ENCODE peak calls at places on chromosomes 3 and 15, in nine cellular contexts. Q is breast epithelium, M is cardiac fibroblast, F is mucosa of descending colon, C is Peyer's patch, Y is GM13977, J is upper lobe of left lung, T is PC-9, K is H9. A is an unnamed sample.

GRCh38 chr15:97235285-97235985 is 725.1 kb upstream of the ARRDC4 start:
- DNase-seq in T (no peak), J (peak), C (no peak), K (peak), Q (no peak), M (peak), Y (peak), F (peak), A (no peak)

GRCh38 chr3:43892535-43892934 is 201.8 kb downstream of the ABHD5 start:
- DNase-seq in J (no peak), F (no peak), Q (no peak), C (no peak), Y (peak), T (no peak), M (no peak), K (no peak), A (peak)

GRCh38 chr3:152595975-152596832 is 238.7 kb upstream of the P2RY1 start:
- DNase-seq in C (no peak), K (no peak), J (no peak), F (peak), Q (no peak), M (peak), T (no peak), Y (peak), A (peak)

GRCh38 chr15:68578175-68578959 is 426 bp upstream of the CORO2B start:
- DNase-seq in Y (peak), C (peak), F (peak), M (peak), T (no peak), Q (peak), J (peak), K (peak), A (no peak)

GRCh38 chr3:64863811-64864210 is 176.0 kb upstream of the ADAMTS9 start:
- DNase-seq in Y (no peak), Q (no peak), M (no peak), F (no peak), J (no peak), K (no peak), T (no peak), C (no peak), A (no peak)

GRCh38 chr3:81778678-81779182 is 17.3 kb upstream of the GBE1 start:
- DNase-seq in Q (no peak), C (no peak), K (no peak), M (peak), Y (no peak), J (no peak), T (no peak), F (no peak), A (no peak)

GRCh38 chr15:32824777-32825176 is 107.0 kb downstream of the GREM1 start:
- DNase-seq in K (no peak), J (no peak), Y (no peak), T (peak), C (no peak), Q (no peak), M (peak), F (no peak), A (no peak)

GRCh38 chr15:83709246-83709645 is 55.3 kb downstream of the ADAMTSL3 start:
- DNase-seq in K (no peak), M (peak), C (no peak), J (no peak), F (no peak), Y (no peak), T (no peak), Q (no peak), A (no peak)

GRCh38 chr15:91867581-91868026 is 14.1 kb downstream of the SLCO3A1 start:
- DNase-seq in Q (peak), F (peak), M (peak), T (peak), J (peak), C (peak), K (peak), Y (no peak), A (no peak)

GRCh38 chr3:171260899-171261298 is 199.3 kb downstream of the TNIK start:
- DNase-seq in K (no peak), F (no peak), M (no peak), C (no peak), Y (no peak), Q (no peak), J (no peak), T (peak), A (no peak)

GRCh38 chr15:74537736-74538135 is 3.3 kb upstream of the ARID3B start:
- DNase-seq in M (no peak), Y (no peak), Q (no peak), K (no peak), J (no peak), C (no peak), T (no peak), F (no peak), A (no peak)

GRCh38 chr3:197248341-197248740 is 50.1 kb downstream of the DLG1 start:
- DNase-seq in Y (no peak), Q (no peak), T (no peak), C (no peak), M (no peak), K (no peak), F (no peak), J (no peak), A (no peak)

GRCh38 chr15:68407886-68408500 is 24.0 kb downstream of the ITGA11 start:
- DNase-seq in Q (no peak), M (no peak), C (no peak), T (no peak), K (peak), J (no peak), Y (no peak), F (no peak), A (no peak)

GRCh38 chr3:131957511-131957910 is 77.3 kb downstream of the CPNE4 start:
- DNase-seq in F (no peak), Q (no peak), C (no peak), J (no peak), K (no peak), M (no peak), Y (no peak), T (no peak), A (no peak)

GRCh38 chr3:64214002-64214696 is 11.1 kb downstream of the PRICKLE2 start:
- DNase-seq in F (peak), M (peak), C (peak), T (no peak), Q (peak), J (no peak), Y (no peak), K (no peak), A (no peak)

GRCh38 chr3:188283347-188283746 is 129.4 kb downstream of the LPP start:
- DNase-seq in M (peak), F (no peak), T (no peak), K (no peak), J (no peak), Q (no peak), C (no peak), Y (no peak), A (no peak)

GRCh38 chr3:16265455-16265786 is 409 bp downstream of the OXNAD1 start:
- DNase-seq in J (no peak), K (no peak), Q (no peak), M (no peak), C (no peak), Y (no peak), F (no peak), T (no peak), A (no peak)

GRCh38 chr3:195704433-195704999 is 16.3 kb upstream of the MUC20 start:
- DNase-seq in C (peak), J (no peak), K (no peak), M (no peak), Y (no peak), T (peak), F (no peak), Q (no peak), A (no peak)

GRCh38 chr3:29919551-29919950 is 638.7 kb downstream of the RBMS3 start:
- DNase-seq in C (no peak), M (no peak), K (no peak), J (no peak), Q (no peak), Y (no peak), T (no peak), F (no peak), A (no peak)

GRCh38 chr15:39171944-39172368 is 408.9 kb upstream of the THBS1 start:
- DNase-seq in T (peak), F (no peak), K (peak), M (peak), Q (peak), Y (no peak), C (no peak), J (peak), A (no peak)

GRCh38 chr3:162489853-162490252 is 993.2 kb downstream of the OTOL1 start:
- DNase-seq in J (no peak), M (no peak), C (no peak), Y (no peak), Q (no peak), K (no peak), T (no peak), F (no peak), A (no peak)
- TF ChIP-seq CTCF in J (no peak), M (no peak), C (no peak), Y (no peak), Q (no peak), K (peak), T (no peak), F (no peak), A (no peak)

DNA sequence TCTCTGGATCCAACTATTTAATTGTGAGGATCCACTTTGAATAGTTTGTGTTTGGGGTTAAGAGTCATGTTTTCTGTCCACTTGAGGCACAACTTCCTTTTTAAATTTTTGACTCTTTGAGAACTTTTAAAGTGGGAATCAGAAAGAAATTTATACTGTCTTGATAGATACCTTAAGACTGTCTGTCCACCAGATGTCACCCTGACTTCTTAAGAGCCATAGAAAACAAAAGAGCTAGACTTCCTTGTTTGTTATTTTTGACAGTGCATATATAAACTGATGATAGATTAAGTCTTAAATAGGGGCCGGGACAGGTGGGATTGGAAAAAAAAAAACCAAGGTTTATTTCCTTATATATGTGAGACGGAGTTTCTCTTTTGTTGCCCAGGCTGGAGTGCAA is 52.1 kb upstream of the WDR72 start:
- DNase-seq in Y (no peak), M (peak), Q (no peak), T (no peak), K (no peak), F (no peak), C (no peak), J (no peak), A (no peak)
- TF ChIP-seq CTCF in Y (no peak), M (no peak), Q (no peak), T (no peak), K (peak), F (no peak), C (no peak), J (no peak), A (no peak)

GRCh38 chr3:62667714-62668113 is 207.5 kb downstream of the CADPS start:
- DNase-seq in Q (no peak), K (peak), F (no peak), T (no peak), Y (no peak), J (no peak), C (no peak), M (no peak), A (no peak)
- TF ChIP-seq CTCF in Q (no peak), K (peak), F (no peak), T (no peak), Y (no peak), J (no peak), C (no peak), M (no peak), A (peak)

GRCh38 chr15:40440300-40441011 is at the start of gene BAHD1:
- DNase-seq in M (peak), J (peak), C (peak), T (peak), K (peak), Q (peak), Y (peak), F (peak), A (peak)

GRCh38 chr15:40439461-40440299 is 1.1 kb upstream of the BAHD1 start:
- DNase-seq in J (peak), Q (peak), M (no peak), F (peak), T (peak), Y (peak), C (peak), K (peak), A (no peak)

GRCh38 chr15:40443255-40443654 is 2.5 kb downstream of the BAHD1 start:
- DNase-seq in Q (no peak), T (no peak), K (no peak), F (no peak), C (peak), J (peak), Y (no peak), M (no peak), A (no peak)

GRCh38 chr15:40441736-40442531 is 1.2 kb downstream of the BAHD1 start:
- DNase-seq in Y (peak), J (no peak), K (no peak), Q (no peak), M (no peak), T (no peak), F (peak), C (peak), A (no peak)

DNA sequence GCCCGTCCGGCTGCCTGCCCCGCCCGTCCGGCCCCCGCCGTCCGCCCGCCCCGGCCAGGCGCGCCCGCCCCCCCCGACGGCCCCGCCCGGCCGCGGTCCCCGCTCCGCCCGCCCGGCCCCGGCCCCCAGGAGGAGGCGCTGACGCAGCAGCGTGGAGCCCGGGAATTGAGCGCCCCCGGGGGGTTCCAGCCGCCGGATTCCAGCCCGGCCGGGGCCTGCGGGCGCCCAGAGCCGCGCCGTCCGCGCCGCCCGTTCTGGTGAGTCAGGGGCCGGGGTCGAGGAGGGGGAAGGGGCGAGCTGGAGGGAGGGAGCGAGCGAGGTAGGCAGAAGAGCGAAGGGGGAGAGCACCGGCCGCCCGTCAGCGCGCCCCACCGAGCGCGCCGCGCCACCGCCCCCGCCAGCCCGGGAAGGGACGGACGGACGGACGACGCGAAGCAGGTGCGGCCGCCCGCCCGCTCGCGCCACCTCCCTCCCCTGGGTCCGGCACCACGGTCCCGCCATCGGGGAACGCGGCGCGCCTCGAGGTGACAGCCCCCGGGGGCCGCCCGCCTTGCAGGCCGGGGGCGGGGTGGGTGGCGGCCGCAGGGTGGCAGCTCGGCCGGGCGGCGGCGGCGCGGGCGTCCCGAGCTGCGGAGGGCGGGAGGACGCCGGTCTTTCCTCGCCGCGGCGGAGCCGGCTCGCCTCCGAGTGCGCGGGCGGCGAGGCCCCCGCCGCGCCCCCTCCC is 421 bp downstream of the BAHD1 start:
- DNase-seq in T (no peak), K (no peak), Y (peak), C (no peak), F (no peak), M (no peak), J (no peak), Q (no peak), A (no peak)
- TF ChIP-seq CTCF in T (no peak), K (no peak), Y (peak), C (peak), F (no peak), M (no peak), J (peak), Q (no peak), A (no peak)

GRCh38 chr3:100260081-100260684 is 609 bp upstream of the TBC1D23 start:
- DNase-seq in K (peak), C (no peak), Y (no peak), Q (peak), J (no peak), T (peak), M (peak), F (peak), A (no peak)

GRCh38 chr3:100261481-100261903 is 700 bp downstream of the TBC1D23 start:
- DNase-seq in F (no peak), Y (no peak), J (no peak), M (no peak), T (no peak), Q (no peak), K (no peak), C (no peak), A (no peak)

GRCh38 chr3:100263583-100263982 is 2.8 kb downstream of the TBC1D23 start:
- DNase-seq in K (no peak), J (no peak), M (no peak), F (no peak), Y (no peak), T (no peak), C (no peak), Q (no peak), A (no peak)

GRCh38 chr3:100257601-100258000 is 3.2 kb upstream of the TBC1D23 start:
- DNase-seq in Y (no peak), F (no peak), C (no peak), M (peak), Q (no peak), T (no peak), J (no peak), K (no peak), A (no peak)

DNA sequence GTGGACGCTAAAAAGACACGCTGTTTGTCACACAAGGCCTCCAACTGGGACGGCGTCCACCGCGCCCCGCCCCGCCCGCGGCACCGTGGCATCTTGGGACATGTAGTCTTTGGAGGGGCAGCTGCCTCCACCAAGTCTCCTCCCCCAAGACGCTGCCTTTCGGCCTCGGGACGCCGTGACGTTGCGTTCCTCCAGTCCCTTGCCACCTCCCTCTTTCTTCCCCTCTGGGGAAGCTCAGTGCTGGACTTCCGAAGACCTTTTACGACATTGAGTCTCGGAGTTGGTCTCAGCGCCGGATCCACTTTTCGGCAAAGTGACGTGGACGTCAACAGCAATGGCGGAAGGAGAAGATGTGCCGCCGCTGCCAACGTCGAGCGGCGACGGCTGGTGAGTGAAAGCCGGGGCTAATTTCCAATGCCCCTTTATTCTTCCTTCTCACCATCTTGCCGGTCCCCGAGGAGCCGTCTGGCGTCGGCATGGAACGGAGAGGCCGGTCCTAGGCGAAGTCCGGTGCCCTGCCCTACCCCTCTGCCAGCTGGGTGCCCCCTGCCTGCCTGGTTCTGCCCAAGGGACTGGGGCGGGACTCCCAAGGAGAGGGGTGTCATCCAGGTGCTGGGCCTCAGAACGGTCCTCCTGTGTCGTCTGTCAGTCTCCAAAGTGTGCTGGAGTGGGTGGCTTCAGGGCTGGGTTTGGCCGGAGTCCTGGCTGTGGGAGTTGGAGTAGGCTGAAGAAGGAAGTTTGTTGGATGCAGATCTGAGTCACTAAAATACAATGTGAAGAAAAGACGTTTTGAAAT is at the start of gene TBC1D23:
- DNase-seq in C (peak), Y (peak), M (peak), T (peak), J (peak), K (peak), F (peak), Q (peak), A (peak)
- TF ChIP-seq CTCF in C (peak), Y (no peak), M (no peak), T (peak), J (no peak), K (no peak), F (no peak), Q (no peak), A (no peak)

GRCh38 chr15:49675051-49675450 is 54.2 kb downstream of the DTWD1 start:
- DNase-seq in Y (no peak), F (no peak), J (no peak), Q (no peak), T (no peak), M (peak), K (no peak), C (no peak), A (no peak)
- TF ChIP-seq CTCF in Y (no peak), F (no peak), J (no peak), Q (no peak), T (no peak), M (peak), K (peak), C (no peak), A (no peak)

DNA sequence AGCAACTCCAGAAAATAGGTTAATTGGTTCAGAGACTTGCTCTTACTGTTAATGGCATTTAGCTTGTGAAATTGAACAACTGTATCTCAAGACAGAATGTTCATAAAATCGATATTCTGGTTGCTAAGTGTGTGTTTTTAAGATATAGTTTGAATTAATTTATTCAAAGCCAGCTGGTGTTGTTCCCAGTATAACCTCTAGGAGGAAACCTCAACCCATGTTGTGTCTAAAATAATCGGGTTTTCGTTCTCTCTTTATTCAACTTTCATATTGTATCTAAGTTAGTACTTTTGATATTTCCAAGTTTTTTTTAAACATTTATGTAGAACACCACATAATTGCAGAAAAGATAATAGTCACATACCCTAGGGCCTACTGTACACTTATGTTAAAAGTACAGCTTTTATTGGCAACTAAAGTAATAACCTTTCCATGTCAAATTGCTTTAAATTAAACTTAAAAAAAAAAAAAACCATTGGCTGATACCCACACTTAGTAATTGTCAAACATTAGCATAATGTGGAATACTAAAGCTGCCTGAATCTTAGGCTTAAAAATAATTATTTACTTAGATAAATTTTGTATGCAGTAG is 90.9 kb downstream of the SAMMSON start:
- DNase-seq in Q (no peak), J (no peak), C (no peak), T (no peak), M (peak), F (no peak), K (no peak), Y (peak), A (no peak)
- TF ChIP-seq CTCF in Q (peak), J (peak), C (peak), T (peak), M (peak), F (no peak), K (peak), Y (peak), A (peak)

DNA sequence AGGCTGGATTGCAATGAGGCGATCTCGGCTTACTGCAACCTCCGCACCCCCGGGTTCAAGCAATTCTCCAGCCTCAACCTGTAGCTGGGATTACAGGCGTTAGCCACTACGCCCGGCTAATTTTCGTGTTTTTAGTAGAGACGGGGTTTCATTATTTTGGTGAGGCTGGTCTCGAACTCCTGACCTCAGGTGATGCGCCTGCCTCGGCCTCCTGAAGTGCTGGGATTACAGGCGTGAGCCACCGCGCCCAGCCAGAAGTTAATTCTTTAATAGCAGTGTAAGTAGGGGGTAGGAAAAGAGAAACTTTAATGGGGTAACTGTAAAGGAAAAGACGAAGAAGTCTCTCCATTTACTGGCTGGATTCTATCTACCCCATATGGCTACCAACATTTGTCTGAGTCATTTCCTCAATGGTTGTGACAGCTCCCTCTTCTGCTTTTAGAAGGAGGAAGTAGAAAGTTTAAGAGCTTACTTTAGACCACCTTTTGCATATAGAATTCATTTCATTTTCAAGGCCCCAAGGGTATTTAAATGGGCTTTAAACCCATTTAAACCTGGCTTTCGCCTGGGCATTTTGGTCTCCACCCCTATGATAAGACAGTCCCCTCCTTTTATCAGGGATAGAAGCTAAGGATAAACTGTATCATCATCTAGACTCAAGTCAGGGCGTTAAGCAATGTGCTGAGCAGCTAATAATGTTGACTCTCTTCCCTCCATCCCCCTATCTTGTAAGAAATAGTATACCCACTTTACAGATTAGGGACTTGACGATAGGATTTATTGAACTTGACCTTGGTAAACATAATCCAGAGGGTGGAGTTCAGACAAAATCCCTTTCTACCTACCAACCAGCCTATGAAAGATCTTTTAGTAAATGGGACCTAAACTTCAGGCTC is 1.1 kb upstream of the CDV3 start:
- DNase-seq in J (no peak), K (no peak), Q (no peak), Y (peak), C (no peak), M (peak), T (peak), F (peak), A (peak)
- TF ChIP-seq CTCF in J (no peak), K (no peak), Q (no peak), Y (no peak), C (no peak), M (no peak), T (no peak), F (no peak), A (no peak)

A was measured in GM12864.